ENCODE peak calls at places on chromosomes 16 and 17, in seven cellular contexts. One of them, this sample, is unnamed.

GRCh38 chr17:61203765-61204164 is 195.9 kb upstream of the TBX2 start:
- DNase-seq in endodermal cell: no peak
- DNase-seq in GM23248: no peak
- DNase-seq in WERI-Rb-1: no peak
- DNase-seq in right atrium auricular region: no peak
- DNase-seq in body of pancreas: no peak
- DNase-seq in cardiac muscle cell: no peak
- DNase-seq in this sample: no peak

GRCh38 chr16:54482892-54483574 is 196.4 kb upstream of the IRX3 start:
- DNase-seq in WERI-Rb-1: no peak
- DNase-seq in right atrium auricular region: no peak
- DNase-seq in cardiac muscle cell: no peak
- DNase-seq in GM23248: no peak
- DNase-seq in endodermal cell: no peak
- DNase-seq in body of pancreas: no peak
- DNase-seq in this sample: peak

GRCh38 chr16:86338403-86339115 is 171.8 kb upstream of the FOXF1 start:
- DNase-seq in body of pancreas: no peak
- DNase-seq in right atrium auricular region: no peak
- DNase-seq in endodermal cell: no peak
- DNase-seq in cardiac muscle cell: peak
- DNase-seq in GM23248: peak
- DNase-seq in WERI-Rb-1: no peak
- DNase-seq in this sample: no peak

GRCh38 chr17:55722016-55722706 is 503 bp downstream of the TMEM100 start:
- DNase-seq in endodermal cell: no peak
- DNase-seq in GM23248: peak
- DNase-seq in body of pancreas: no peak
- DNase-seq in WERI-Rb-1: no peak
- DNase-seq in cardiac muscle cell: no peak
- DNase-seq in right atrium auricular region: no peak
- DNase-seq in this sample: no peak

GRCh38 chr16:73054732-73055481 is 7.0 kb upstream of the ZFHX3 start:
- DNase-seq in GM23248: peak
- DNase-seq in endodermal cell: peak
- DNase-seq in WERI-Rb-1: no peak
- DNase-seq in body of pancreas: no peak
- DNase-seq in cardiac muscle cell: peak
- DNase-seq in right atrium auricular region: no peak
- DNase-seq in this sample: no peak

GRCh38 chr17:6381526-6382135 is 53.3 kb downstream of the AIPL1 start:
- DNase-seq in endodermal cell: peak
- DNase-seq in GM23248: peak
- DNase-seq in right atrium auricular region: no peak
- DNase-seq in WERI-Rb-1: no peak
- DNase-seq in cardiac muscle cell: no peak
- DNase-seq in body of pancreas: no peak
- DNase-seq in this sample: no peak

GRCh38 chr17:17783121-17783824 is 53.5 kb downstream of the SREBF1 start:
- DNase-seq in right atrium auricular region: no peak
- DNase-seq in endodermal cell: peak
- DNase-seq in cardiac muscle cell: peak
- DNase-seq in WERI-Rb-1: peak
- DNase-seq in body of pancreas: peak
- DNase-seq in GM23248: peak
- DNase-seq in this sample: peak

GRCh38 chr17:43881176-43881575 is 26.2 kb downstream of the MPP2 start:
- DNase-seq in body of pancreas: no peak
- DNase-seq in right atrium auricular region: no peak
- DNase-seq in endodermal cell: peak
- DNase-seq in WERI-Rb-1: no peak
- DNase-seq in GM23248: no peak
- DNase-seq in cardiac muscle cell: no peak
- DNase-seq in this sample: no peak

GRCh38 chr17:41512789-41513547 is 5.7 kb downstream of the KRT15 start:
- DNase-seq in GM23248: no peak
- DNase-seq in body of pancreas: no peak
- DNase-seq in right atrium auricular region: no peak
- DNase-seq in cardiac muscle cell: no peak
- DNase-seq in WERI-Rb-1: no peak
- DNase-seq in endodermal cell: no peak
- DNase-seq in this sample: no peak

GRCh38 chr17:73798111-73798748 is 154.0 kb upstream of the SDK2 start:
- DNase-seq in GM23248: peak
- DNase-seq in right atrium auricular region: no peak
- DNase-seq in cardiac muscle cell: peak
- DNase-seq in WERI-Rb-1: no peak
- DNase-seq in body of pancreas: peak
- DNase-seq in endodermal cell: no peak
- DNase-seq in this sample: no peak

GRCh38 chr17:56499799-56500388 is 93.6 kb upstream of the NOG start:
- DNase-seq in GM23248: peak
- DNase-seq in right atrium auricular region: no peak
- DNase-seq in cardiac muscle cell: peak
- DNase-seq in endodermal cell: peak
- DNase-seq in WERI-Rb-1: peak
- DNase-seq in body of pancreas: peak
- DNase-seq in this sample: no peak

GRCh38 chr16:87803385-87803784 is 37.6 kb upstream of the KLHDC4 start:
- DNase-seq in endodermal cell: no peak
- DNase-seq in GM23248: no peak
- DNase-seq in WERI-Rb-1: no peak
- DNase-seq in cardiac muscle cell: no peak
- DNase-seq in body of pancreas: no peak
- DNase-seq in right atrium auricular region: no peak
- DNase-seq in this sample: no peak

GRCh38 chr17:44069974-44070454 is 521 bp upstream of the G6PC3 start:
- DNase-seq in cardiac muscle cell: peak
- DNase-seq in right atrium auricular region: no peak
- DNase-seq in body of pancreas: no peak
- DNase-seq in WERI-Rb-1: peak
- DNase-seq in GM23248: peak
- DNase-seq in endodermal cell: peak
- DNase-seq in this sample: no peak

GRCh38 chr17:56367381-56367780 is 214.1 kb downstream of the ANKFN1 start:
- DNase-seq in right atrium auricular region: no peak
- DNase-seq in body of pancreas: no peak
- DNase-seq in WERI-Rb-1: no peak
- DNase-seq in cardiac muscle cell: no peak
- DNase-seq in endodermal cell: peak
- DNase-seq in GM23248: no peak
- DNase-seq in this sample: no peak

GRCh38 chr17:48062273-48062672 is 14.1 kb downstream of the NFE2L1 start:
- DNase-seq in endodermal cell: no peak
- DNase-seq in body of pancreas: no peak
- DNase-seq in right atrium auricular region: no peak
- DNase-seq in WERI-Rb-1: peak
- DNase-seq in GM23248: no peak
- DNase-seq in cardiac muscle cell: no peak
- DNase-seq in this sample: no peak

GRCh38 chr17:72413077-72414031 is 292.5 kb downstream of the SOX9 start:
- DNase-seq in cardiac muscle cell: no peak
- DNase-seq in endodermal cell: no peak
- DNase-seq in body of pancreas: no peak
- DNase-seq in WERI-Rb-1: no peak
- DNase-seq in right atrium auricular region: no peak
- DNase-seq in GM23248: no peak
- DNase-seq in this sample: no peak

GRCh38 chr17:82583720-82584234 is 64.2 kb downstream of the FOXK2 start:
- DNase-seq in WERI-Rb-1: no peak
- DNase-seq in right atrium auricular region: no peak
- DNase-seq in cardiac muscle cell: no peak
- DNase-seq in body of pancreas: no peak
- DNase-seq in GM23248: no peak
- DNase-seq in endodermal cell: peak
- DNase-seq in this sample: no peak

GRCh38 chr16:19837984-19838707 is 46.5 kb downstream of the GPRC5B start:
- DNase-seq in endodermal cell: peak
- DNase-seq in WERI-Rb-1: no peak
- DNase-seq in cardiac muscle cell: no peak
- DNase-seq in GM23248: no peak
- DNase-seq in body of pancreas: no peak
- DNase-seq in right atrium auricular region: no peak
- DNase-seq in this sample: no peak

GRCh38 chr16:50575743-50576142 is 27.5 kb downstream of the NKD1 start:
- DNase-seq in endodermal cell: no peak
- DNase-seq in WERI-Rb-1: no peak
- DNase-seq in body of pancreas: no peak
- DNase-seq in GM23248: no peak
- DNase-seq in right atrium auricular region: no peak
- DNase-seq in cardiac muscle cell: no peak
- DNase-seq in this sample: no peak

GRCh38 chr16:50580180-50580771 is 32.1 kb downstream of the NKD1 start:
- DNase-seq in cardiac muscle cell: no peak
- DNase-seq in GM23248: peak
- DNase-seq in WERI-Rb-1: no peak
- DNase-seq in endodermal cell: no peak
- DNase-seq in right atrium auricular region: no peak
- DNase-seq in body of pancreas: no peak
- DNase-seq in this sample: no peak

GRCh38 chr16:50576403-50577113 is 28.4 kb downstream of the NKD1 start:
- DNase-seq in WERI-Rb-1: no peak
- DNase-seq in cardiac muscle cell: no peak
- DNase-seq in right atrium auricular region: no peak
- DNase-seq in body of pancreas: no peak
- DNase-seq in endodermal cell: no peak
- DNase-seq in GM23248: no peak
- DNase-seq in this sample: no peak

GRCh38 chr16:50574852-50575251 is 26.7 kb downstream of the NKD1 start:
- DNase-seq in cardiac muscle cell: no peak
- DNase-seq in endodermal cell: no peak
- DNase-seq in body of pancreas: no peak
- DNase-seq in WERI-Rb-1: no peak
- DNase-seq in right atrium auricular region: no peak
- DNase-seq in GM23248: no peak
- DNase-seq in this sample: no peak

GRCh38 chr16:50578147-50578546 is 30.0 kb downstream of the NKD1 start:
- DNase-seq in WERI-Rb-1: no peak
- DNase-seq in GM23248: no peak
- DNase-seq in cardiac muscle cell: no peak
- DNase-seq in right atrium auricular region: no peak
- DNase-seq in endodermal cell: no peak
- DNase-seq in body of pancreas: no peak
- DNase-seq in this sample: no peak
- H3K27ac ChIP-seq in WERI-Rb-1: no peak
- H3K27ac ChIP-seq in GM23248: no peak
- H3K27ac ChIP-seq in cardiac muscle cell: no peak
- H3K27ac ChIP-seq in right atrium auricular region: no peak
- H3K27ac ChIP-seq in endodermal cell: no peak
- H3K27ac ChIP-seq in body of pancreas: no peak
- H3K27ac ChIP-seq in this sample: no peak

GRCh38 chr17:76707985-76708807 is 2.6 kb downstream of the MXRA7 start:
- DNase-seq in GM23248: no peak
- DNase-seq in WERI-Rb-1: peak
- DNase-seq in right atrium auricular region: no peak
- DNase-seq in body of pancreas: peak
- DNase-seq in endodermal cell: peak
- DNase-seq in cardiac muscle cell: peak
- DNase-seq in this sample: no peak

GRCh38 chr17:76706817-76707216 is 3.9 kb downstream of the MXRA7 start:
- DNase-seq in body of pancreas: no peak
- DNase-seq in endodermal cell: no peak
- DNase-seq in WERI-Rb-1: no peak
- DNase-seq in right atrium auricular region: no peak
- DNase-seq in cardiac muscle cell: no peak
- DNase-seq in GM23248: no peak
- DNase-seq in this sample: no peak

GRCh38 chr17:76713765-76714164 is 3.0 kb upstream of the MXRA7 start:
- DNase-seq in body of pancreas: no peak
- DNase-seq in GM23248: no peak
- DNase-seq in cardiac muscle cell: no peak
- DNase-seq in WERI-Rb-1: no peak
- DNase-seq in right atrium auricular region: no peak
- DNase-seq in endodermal cell: no peak
- DNase-seq in this sample: no peak

GRCh38 chr17:76710863-76711611 is at the start of gene MXRA7:
- DNase-seq in body of pancreas: peak
- DNase-seq in endodermal cell: peak
- DNase-seq in GM23248: peak
- DNase-seq in WERI-Rb-1: peak
- DNase-seq in cardiac muscle cell: peak
- DNase-seq in right atrium auricular region: peak
- DNase-seq in this sample: peak

DNA sequence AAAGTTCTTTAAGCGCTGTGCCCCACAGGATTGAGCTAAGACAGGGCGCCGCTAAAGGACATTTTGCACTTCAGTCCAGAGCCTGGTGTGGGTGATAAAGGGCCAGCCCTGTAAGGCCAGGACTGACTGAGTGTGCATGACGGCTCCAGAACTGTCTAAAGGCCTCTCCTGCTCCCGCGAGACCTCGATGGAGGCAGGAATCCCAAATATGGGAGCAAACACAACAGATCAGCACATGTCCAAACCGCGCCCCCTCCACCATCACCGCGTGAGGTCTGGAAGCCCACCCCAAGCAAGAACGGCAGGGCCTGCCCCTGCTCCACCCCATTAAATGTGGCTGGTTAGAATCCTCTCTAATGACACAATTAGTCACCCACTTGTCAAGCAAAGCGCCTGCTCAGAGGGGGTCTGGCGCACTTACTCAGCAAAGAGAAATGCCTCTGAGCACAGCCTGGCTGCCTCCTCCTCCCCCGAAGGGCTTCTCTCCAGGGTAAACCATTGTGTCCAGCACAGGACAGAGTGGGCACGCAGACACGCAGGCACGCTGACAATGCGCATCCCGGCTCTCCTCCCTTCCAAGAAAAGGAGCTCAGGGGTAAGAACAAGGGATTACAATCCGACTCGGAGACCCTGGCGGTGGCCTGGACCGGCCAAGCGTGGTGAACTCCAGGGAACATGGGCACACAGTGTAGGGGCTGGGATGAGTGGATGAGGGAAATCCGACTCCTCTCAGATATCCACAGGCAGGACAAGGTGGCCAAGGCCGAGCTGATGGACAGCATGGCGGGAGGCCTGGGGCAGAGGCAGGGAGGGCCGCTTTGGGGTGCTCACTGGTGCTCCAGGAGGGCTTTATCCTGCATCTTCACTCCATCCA is 1.5 kb downstream of the MXRA7 start:
- DNase-seq in endodermal cell: peak
- DNase-seq in GM23248: peak
- DNase-seq in WERI-Rb-1: peak
- DNase-seq in body of pancreas: peak
- DNase-seq in cardiac muscle cell: peak
- DNase-seq in right atrium auricular region: peak
- DNase-seq in this sample: peak
- H3K27ac ChIP-seq in endodermal cell: peak
- H3K27ac ChIP-seq in GM23248: peak
- H3K27ac ChIP-seq in WERI-Rb-1: peak
- H3K27ac ChIP-seq in body of pancreas: peak
- H3K27ac ChIP-seq in cardiac muscle cell: peak
- H3K27ac ChIP-seq in right atrium auricular region: peak
- H3K27ac ChIP-seq in this sample: peak

GRCh38 chr17:3003401-3004149 is 59.8 kb downstream of the OR1D5 start:
- DNase-seq in endodermal cell: no peak
- DNase-seq in WERI-Rb-1: no peak
- DNase-seq in cardiac muscle cell: no peak
- DNase-seq in GM23248: no peak
- DNase-seq in body of pancreas: peak
- DNase-seq in right atrium auricular region: peak
- DNase-seq in this sample: peak
- H3K27ac ChIP-seq in endodermal cell: no peak
- H3K27ac ChIP-seq in WERI-Rb-1: no peak
- H3K27ac ChIP-seq in cardiac muscle cell: peak
- H3K27ac ChIP-seq in GM23248: peak
- H3K27ac ChIP-seq in body of pancreas: peak
- H3K27ac ChIP-seq in right atrium auricular region: peak
- H3K27ac ChIP-seq in this sample: peak

GRCh38 chr16:30122621-30123160 is 329 bp downstream of the MAPK3 start:
- DNase-seq in body of pancreas: peak
- DNase-seq in WERI-Rb-1: no peak
- DNase-seq in right atrium auricular region: no peak
- DNase-seq in cardiac muscle cell: no peak
- DNase-seq in GM23248: peak
- DNase-seq in endodermal cell: no peak
- DNase-seq in this sample: no peak
- H3K27ac ChIP-seq in body of pancreas: peak
- H3K27ac ChIP-seq in WERI-Rb-1: peak
- H3K27ac ChIP-seq in right atrium auricular region: peak
- H3K27ac ChIP-seq in cardiac muscle cell: peak
- H3K27ac ChIP-seq in GM23248: peak
- H3K27ac ChIP-seq in endodermal cell: no peak
- H3K27ac ChIP-seq in this sample: peak

This sample was measured in heart right ventricle.